ENCODE peak calls at places on chromosomes 5 and 9, in six cellular contexts. One of them, this sample, is unnamed.

GRCh38 chr5:72817639-72818266 is 1.3 kb downstream of the TNPO1 start:
- DNase-seq in A549: no peak
- DNase-seq in K562: no peak
- DNase-seq in HepG2: no peak
- DNase-seq in H1: no peak
- DNase-seq in endothelial cell of umbilical vein: peak
- DNase-seq in this sample: no peak

GRCh38 chr5:132831095-132831860 is 831 bp upstream of the SHROOM1 start:
- DNase-seq in A549: no peak
- DNase-seq in K562: no peak
- DNase-seq in HepG2: no peak
- DNase-seq in H1: no peak
- DNase-seq in endothelial cell of umbilical vein: no peak
- DNase-seq in this sample: no peak

GRCh38 chr5:98816574-98817222 is 43.2 kb downstream of the RGMB start:
- DNase-seq in A549: no peak
- DNase-seq in K562: no peak
- DNase-seq in HepG2: peak
- DNase-seq in H1: no peak
- DNase-seq in endothelial cell of umbilical vein: peak
- DNase-seq in this sample: no peak

GRCh38 chr5:52961238-52961637 is 27.9 kb upstream of the ITGA2 start:
- DNase-seq in A549: no peak
- DNase-seq in K562: no peak
- DNase-seq in HepG2: no peak
- DNase-seq in H1: no peak
- DNase-seq in endothelial cell of umbilical vein: no peak
- DNase-seq in this sample: no peak

GRCh38 chr9:93672622-93673270 is 96.4 kb downstream of the PHF2 start:
- DNase-seq in A549: no peak
- DNase-seq in K562: no peak
- DNase-seq in HepG2: no peak
- DNase-seq in H1: no peak
- DNase-seq in endothelial cell of umbilical vein: no peak
- DNase-seq in this sample: peak

GRCh38 chr5:130773813-130774212 is 391.2 kb downstream of the HINT1 start:
- DNase-seq in A549: peak
- DNase-seq in K562: no peak
- DNase-seq in HepG2: no peak
- DNase-seq in H1: no peak
- DNase-seq in endothelial cell of umbilical vein: no peak
- DNase-seq in this sample: no peak

GRCh38 chr5:73369283-73369682 is 79.3 kb downstream of the FOXD1 start:
- DNase-seq in A549: no peak
- DNase-seq in K562: no peak
- DNase-seq in HepG2: no peak
- DNase-seq in H1: no peak
- DNase-seq in endothelial cell of umbilical vein: no peak
- DNase-seq in this sample: no peak

GRCh38 chr9:130672466-130672865 is 8.1 kb downstream of the PRDM12 start:
- DNase-seq in A549: no peak
- DNase-seq in K562: no peak
- DNase-seq in HepG2: no peak
- DNase-seq in H1: no peak
- DNase-seq in endothelial cell of umbilical vein: no peak
- DNase-seq in this sample: no peak

GRCh38 chr9:87713278-87713989 is 12.5 kb upstream of the CTSL start:
- DNase-seq in A549: peak
- DNase-seq in K562: peak
- DNase-seq in HepG2: peak
- DNase-seq in H1: no peak
- DNase-seq in endothelial cell of umbilical vein: peak
- DNase-seq in this sample: no peak

GRCh38 chr9:108779506-108779905 is 76.3 kb downstream of the ACTL7B start:
- DNase-seq in A549: no peak
- DNase-seq in K562: no peak
- DNase-seq in HepG2: no peak
- DNase-seq in H1: no peak
- DNase-seq in endothelial cell of umbilical vein: no peak
- DNase-seq in this sample: no peak

GRCh38 chr5:172732201-172732865 is 38.7 kb downstream of the DUSP1 start:
- DNase-seq in A549: no peak
- DNase-seq in K562: no peak
- DNase-seq in HepG2: no peak
- DNase-seq in H1: no peak
- DNase-seq in endothelial cell of umbilical vein: no peak
- DNase-seq in this sample: no peak

GRCh38 chr5:54905942-54906537 is 79.4 kb downstream of the ESM1 start:
- DNase-seq in A549: peak
- DNase-seq in K562: peak
- DNase-seq in HepG2: peak
- DNase-seq in H1: peak
- DNase-seq in endothelial cell of umbilical vein: peak
- DNase-seq in this sample: peak

GRCh38 chr9:26310294-26310693 is 582.3 kb downstream of the CAAP1 start:
- DNase-seq in A549: no peak
- DNase-seq in K562: no peak
- DNase-seq in HepG2: no peak
- DNase-seq in H1: no peak
- DNase-seq in endothelial cell of umbilical vein: peak
- DNase-seq in this sample: no peak

GRCh38 chr9:34365282-34365681 is 11.4 kb downstream of the MYORG start:
- DNase-seq in A549: no peak
- DNase-seq in K562: no peak
- DNase-seq in HepG2: no peak
- DNase-seq in H1: peak
- DNase-seq in endothelial cell of umbilical vein: no peak
- DNase-seq in this sample: no peak

GRCh38 chr9:99465231-99465891 is 243.3 kb downstream of the SEC61B start:
- DNase-seq in A549: no peak
- DNase-seq in K562: no peak
- DNase-seq in HepG2: no peak
- DNase-seq in H1: no peak
- DNase-seq in endothelial cell of umbilical vein: no peak
- DNase-seq in this sample: no peak

DNA sequence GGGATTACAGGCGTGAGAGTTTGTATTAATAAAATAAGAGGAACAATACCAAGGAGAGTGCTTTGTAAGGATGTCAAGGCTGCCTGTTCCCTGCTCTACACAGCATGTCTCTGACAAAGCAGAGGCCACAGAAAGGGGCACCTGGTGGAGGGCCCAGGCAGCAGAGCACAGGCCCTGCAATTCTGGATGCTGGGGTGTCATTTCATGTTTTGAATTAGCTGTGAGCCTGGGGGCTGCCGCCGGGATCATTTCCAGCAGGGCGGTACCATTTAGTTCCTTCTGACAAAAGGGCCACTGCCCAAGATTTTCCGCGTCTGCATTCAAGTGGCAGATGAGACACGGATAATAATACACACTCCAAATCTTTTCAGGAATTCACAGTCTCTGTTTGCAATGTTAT is 396.9 kb downstream of the GADD45G start:
- DNase-seq in A549: no peak
- DNase-seq in K562: no peak
- DNase-seq in HepG2: no peak
- DNase-seq in H1: no peak
- DNase-seq in endothelial cell of umbilical vein: no peak
- DNase-seq in this sample: no peak
- TF ChIP-seq JUN in A549: no peak
- TF ChIP-seq JUN in K562: no peak
- TF ChIP-seq JUN in HepG2: no peak
- TF ChIP-seq JUN in H1: no peak
- TF ChIP-seq JUN in endothelial cell of umbilical vein: no peak
- TF ChIP-seq JUN in this sample: no peak

DNA sequence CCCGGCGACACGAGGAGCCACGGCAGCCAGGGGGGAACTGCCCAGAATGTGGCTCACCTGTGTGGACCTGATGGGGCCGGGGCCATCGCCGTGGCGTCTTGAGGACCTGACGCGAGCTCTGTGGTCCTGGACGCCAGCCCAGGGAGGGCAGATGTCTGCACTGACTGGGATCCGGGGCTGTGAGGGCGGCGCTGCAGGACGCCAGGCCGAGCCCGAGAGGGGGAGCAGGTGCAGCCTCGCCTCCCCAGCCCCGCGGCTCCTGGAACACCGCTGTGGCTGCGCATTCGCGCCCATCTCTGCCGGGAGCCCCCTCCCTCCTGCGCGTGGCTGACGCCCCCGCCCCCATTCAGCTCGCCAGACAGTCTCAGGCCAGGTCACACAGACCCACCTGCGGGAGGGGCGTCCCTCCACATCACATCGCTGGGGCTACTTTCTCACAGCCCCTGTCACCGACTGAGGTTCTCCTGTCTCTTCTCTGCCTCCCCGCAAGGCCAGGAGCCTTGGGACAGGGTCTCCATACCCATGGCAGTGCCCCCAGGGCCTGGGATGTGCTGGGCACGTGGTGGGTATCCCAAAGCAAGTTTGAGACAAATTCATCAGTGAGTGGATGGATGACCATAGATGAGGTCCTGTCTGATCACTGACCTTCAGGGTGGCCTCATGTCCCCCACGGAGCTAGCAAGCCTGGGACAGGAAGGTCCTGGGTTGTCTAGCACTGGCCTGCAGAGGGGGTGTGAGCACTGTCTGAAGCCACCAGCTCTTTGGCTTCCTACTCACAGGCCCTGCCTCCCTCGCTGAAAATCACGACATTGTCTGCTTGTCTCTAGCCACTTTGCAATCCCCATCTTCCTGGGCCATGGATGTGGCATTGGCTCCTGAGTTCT is 47.3 kb downstream of the RASGEF1C start:
- DNase-seq in A549: no peak
- DNase-seq in K562: no peak
- DNase-seq in HepG2: peak
- DNase-seq in H1: no peak
- DNase-seq in endothelial cell of umbilical vein: no peak
- DNase-seq in this sample: no peak
- TF ChIP-seq CTCF in A549: no peak
- TF ChIP-seq CTCF in K562: peak
- TF ChIP-seq CTCF in HepG2: peak
- TF ChIP-seq CTCF in H1: peak
- TF ChIP-seq CTCF in endothelial cell of umbilical vein: no peak
- TF ChIP-seq CTCF in this sample: no peak

DNA sequence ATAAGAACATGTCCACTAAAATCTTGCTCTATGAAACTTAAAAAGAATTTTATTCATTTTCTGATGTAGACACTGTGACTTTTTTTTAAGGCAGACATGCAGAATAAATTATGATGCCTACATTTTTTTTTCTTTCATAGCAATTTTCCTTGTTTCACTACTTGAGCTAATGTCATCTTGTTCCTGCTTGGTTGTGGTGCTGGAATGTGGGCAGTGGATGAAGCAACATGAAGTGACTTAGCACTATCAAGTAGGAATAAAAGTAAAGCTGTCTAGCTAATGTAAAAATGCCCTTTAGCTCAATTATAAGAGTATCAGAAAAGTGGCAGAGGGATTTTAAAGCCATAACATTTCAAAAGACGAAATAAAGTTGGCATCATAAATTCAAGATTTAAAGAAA is 191.0 kb downstream of the ADAMTS6 start:
- DNase-seq in A549: no peak
- DNase-seq in K562: no peak
- DNase-seq in HepG2: no peak
- DNase-seq in H1: no peak
- DNase-seq in endothelial cell of umbilical vein: no peak
- DNase-seq in this sample: no peak
- TF ChIP-seq JUN in A549: no peak
- TF ChIP-seq JUN in K562: no peak
- TF ChIP-seq JUN in HepG2: no peak
- TF ChIP-seq JUN in H1: no peak
- TF ChIP-seq JUN in endothelial cell of umbilical vein: no peak
- TF ChIP-seq JUN in this sample: no peak

GRCh38 chr9:27714388-27714787 is 141.1 kb upstream of the C9orf72 start:
- DNase-seq in A549: peak
- DNase-seq in K562: no peak
- DNase-seq in HepG2: no peak
- DNase-seq in H1: no peak
- DNase-seq in endothelial cell of umbilical vein: no peak
- DNase-seq in this sample: no peak
- TF ChIP-seq CTCF in A549: no peak
- TF ChIP-seq CTCF in K562: no peak
- TF ChIP-seq CTCF in HepG2: no peak
- TF ChIP-seq CTCF in H1: peak
- TF ChIP-seq CTCF in endothelial cell of umbilical vein: no peak
- TF ChIP-seq CTCF in this sample: peak

GRCh38 chr9:121682926-121683485 is 31.6 kb downstream of the DAB2IP start:
- DNase-seq in A549: no peak
- DNase-seq in K562: no peak
- DNase-seq in HepG2: no peak
- DNase-seq in H1: no peak
- DNase-seq in endothelial cell of umbilical vein: no peak
- DNase-seq in this sample: no peak
- TF ChIP-seq JUN in A549: no peak
- TF ChIP-seq JUN in K562: no peak
- TF ChIP-seq JUN in HepG2: no peak
- TF ChIP-seq JUN in H1: no peak
- TF ChIP-seq JUN in endothelial cell of umbilical vein: no peak
- TF ChIP-seq JUN in this sample: no peak

DNA sequence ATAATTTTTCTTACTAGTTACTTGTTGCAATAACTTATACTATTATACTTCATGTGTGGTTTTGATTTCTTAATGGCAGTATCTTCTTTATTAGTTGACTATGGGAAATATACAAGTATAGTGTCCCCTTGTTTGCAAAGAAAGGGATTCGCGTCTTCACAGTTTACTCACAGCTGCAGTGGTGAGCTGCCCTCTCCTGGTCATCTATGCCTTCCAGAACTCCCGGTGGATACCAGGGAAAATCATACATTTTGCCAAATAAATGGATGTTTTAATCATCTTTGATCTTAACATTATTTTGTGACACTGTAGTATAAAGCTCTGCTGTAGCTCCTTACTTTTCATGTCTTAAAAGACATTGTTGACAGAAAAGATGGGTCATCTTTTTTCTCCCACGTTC is 142.0 kb downstream of the ZCCHC7 start:
- DNase-seq in A549: no peak
- DNase-seq in K562: no peak
- DNase-seq in HepG2: no peak
- DNase-seq in H1: no peak
- DNase-seq in endothelial cell of umbilical vein: peak
- DNase-seq in this sample: peak
- TF ChIP-seq CTCF in A549: peak
- TF ChIP-seq CTCF in K562: peak
- TF ChIP-seq CTCF in HepG2: peak
- TF ChIP-seq CTCF in H1: peak
- TF ChIP-seq CTCF in endothelial cell of umbilical vein: peak
- TF ChIP-seq CTCF in this sample: no peak

GRCh38 chr5:6158974-6159863 is 219.1 kb downstream of the MED10 start:
- DNase-seq in A549: peak
- DNase-seq in K562: no peak
- DNase-seq in HepG2: peak
- DNase-seq in H1: no peak
- DNase-seq in endothelial cell of umbilical vein: no peak
- DNase-seq in this sample: no peak
- TF ChIP-seq JUN in A549: peak
- TF ChIP-seq JUN in K562: no peak
- TF ChIP-seq JUN in HepG2: no peak
- TF ChIP-seq JUN in H1: no peak
- TF ChIP-seq JUN in endothelial cell of umbilical vein: no peak
- TF ChIP-seq JUN in this sample: no peak

DNA sequence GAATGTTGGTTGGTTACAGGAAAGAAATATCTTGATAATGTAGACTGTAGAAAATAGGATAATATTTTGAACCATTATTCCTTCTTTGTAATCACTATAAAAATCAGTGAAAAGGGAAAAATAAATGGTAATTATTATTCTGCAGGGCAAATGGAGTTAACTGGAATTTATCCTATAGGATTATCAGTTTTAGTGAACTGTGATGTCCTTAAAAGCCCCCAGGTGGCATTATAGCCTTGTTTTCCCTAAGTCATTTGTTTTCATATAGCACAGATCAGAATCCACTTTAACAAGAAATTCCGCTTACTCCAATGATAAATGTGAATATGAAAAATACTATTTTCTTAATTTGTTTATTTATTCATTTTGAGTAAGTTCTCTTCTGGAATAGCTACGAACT is 26.2 kb upstream of the WDR41 start:
- DNase-seq in A549: peak
- DNase-seq in K562: no peak
- DNase-seq in HepG2: peak
- DNase-seq in H1: no peak
- DNase-seq in endothelial cell of umbilical vein: peak
- DNase-seq in this sample: no peak
- TF ChIP-seq CTCF in A549: peak
- TF ChIP-seq CTCF in K562: peak
- TF ChIP-seq CTCF in HepG2: peak
- TF ChIP-seq CTCF in H1: peak
- TF ChIP-seq CTCF in endothelial cell of umbilical vein: no peak
- TF ChIP-seq CTCF in this sample: no peak

This sample was measured in WTC11.